ENCODE peak calls at places on chromosome 4, in nine cellular contexts. One of them, this sample, is unnamed.

GRCh38 chr4:156773648-156774357 is 197.8 kb downstream of the PDGFC start:
- DNase-seq in A549: peak; percentile 2
- DNase-seq in ovary: no peak
- DNase-seq in tibial artery: no peak
- DNase-seq in IMR-90: peak; percentile 56
- DNase-seq in neural progenitor cell: no peak
- DNase-seq in NB4: no peak
- DNase-seq in AG04450: no peak
- DNase-seq in pancreas: no peak
- DNase-seq in this sample: peak; percentile 69

GRCh38 chr4:85883180-85883579 is 408.2 kb downstream of the ARHGAP24 start:
- DNase-seq in A549: no peak
- DNase-seq in ovary: no peak
- DNase-seq in tibial artery: no peak
- DNase-seq in IMR-90: no peak
- DNase-seq in neural progenitor cell: no peak
- DNase-seq in NB4: no peak
- DNase-seq in AG04450: no peak
- DNase-seq in pancreas: no peak
- DNase-seq in this sample: no peak

GRCh38 chr4:1939664-1940509 is 68.7 kb downstream of the NSD2 start:
- DNase-seq in A549: no peak
- DNase-seq in ovary: no peak
- DNase-seq in tibial artery: no peak
- DNase-seq in IMR-90: peak; percentile 95
- DNase-seq in neural progenitor cell: no peak
- DNase-seq in NB4: no peak
- DNase-seq in AG04450: peak; percentile 65
- DNase-seq in pancreas: no peak
- DNase-seq in this sample: peak; percentile 94

GRCh38 chr4:150593996-150594395 is 12.0 kb downstream of the MAB21L2 start:
- DNase-seq in A549: peak; percentile 18
- DNase-seq in ovary: no peak
- DNase-seq in tibial artery: no peak
- DNase-seq in IMR-90: peak; percentile 36
- DNase-seq in neural progenitor cell: no peak
- DNase-seq in NB4: no peak
- DNase-seq in AG04450: no peak
- DNase-seq in pancreas: no peak
- DNase-seq in this sample: peak; percentile 34

GRCh38 chr4:124804584-124804983 is 92.1 kb upstream of the ANKRD50 start:
- DNase-seq in A549: no peak
- DNase-seq in ovary: no peak
- DNase-seq in tibial artery: no peak
- DNase-seq in IMR-90: peak; percentile 18
- DNase-seq in neural progenitor cell: no peak
- DNase-seq in NB4: no peak
- DNase-seq in AG04450: no peak
- DNase-seq in pancreas: no peak
- DNase-seq in this sample: peak; percentile 3

GRCh38 chr4:17565846-17566245 is 11.2 kb upstream of the LAP3 start:
- DNase-seq in A549: no peak
- DNase-seq in ovary: no peak
- DNase-seq in tibial artery: no peak
- DNase-seq in IMR-90: no peak
- DNase-seq in neural progenitor cell: no peak
- DNase-seq in NB4: no peak
- DNase-seq in AG04450: no peak
- DNase-seq in pancreas: no peak
- DNase-seq in this sample: no peak

GRCh38 chr4:57098945-57099344 is 11.2 kb downstream of the IGFBP7 start:
- DNase-seq in A549: no peak
- DNase-seq in ovary: no peak
- DNase-seq in tibial artery: no peak
- DNase-seq in IMR-90: peak; percentile 91
- DNase-seq in neural progenitor cell: no peak
- DNase-seq in NB4: no peak
- DNase-seq in AG04450: peak; percentile 82
- DNase-seq in pancreas: no peak
- DNase-seq in this sample: peak; percentile 89

GRCh38 chr4:48509543-48509942 is 19.5 kb downstream of the ZAR1 start:
- DNase-seq in A549: no peak
- DNase-seq in ovary: no peak
- DNase-seq in tibial artery: no peak
- DNase-seq in IMR-90: peak; percentile 34
- DNase-seq in neural progenitor cell: no peak
- DNase-seq in NB4: no peak
- DNase-seq in AG04450: no peak
- DNase-seq in pancreas: no peak
- DNase-seq in this sample: peak; percentile 7

GRCh38 chr4:156413411-156413985 is 459.8 kb upstream of the CTSO start:
- DNase-seq in A549: no peak
- DNase-seq in ovary: no peak
- DNase-seq in tibial artery: no peak
- DNase-seq in IMR-90: no peak
- DNase-seq in neural progenitor cell: no peak
- DNase-seq in NB4: no peak
- DNase-seq in AG04450: no peak
- DNase-seq in pancreas: no peak
- DNase-seq in this sample: no peak

GRCh38 chr4:170750519-170750918 is 660.8 kb upstream of the AADAT start:
- DNase-seq in A549: peak; percentile 1
- DNase-seq in ovary: no peak
- DNase-seq in tibial artery: no peak
- DNase-seq in IMR-90: no peak
- DNase-seq in neural progenitor cell: no peak
- DNase-seq in NB4: no peak
- DNase-seq in AG04450: no peak
- DNase-seq in pancreas: no peak
- DNase-seq in this sample: no peak

GRCh38 chr4:53929955-53930798 is 134.2 kb downstream of the CHIC2 start:
- DNase-seq in A549: peak; percentile 78
- DNase-seq in ovary: peak; percentile 76
- DNase-seq in tibial artery: peak; percentile 82
- DNase-seq in IMR-90: peak; percentile 93
- DNase-seq in neural progenitor cell: peak; percentile 84
- DNase-seq in NB4: peak; percentile 84
- DNase-seq in AG04450: peak; percentile 69
- DNase-seq in pancreas: peak; percentile 64
- DNase-seq in this sample: peak; percentile 94

GRCh38 chr4:89413518-89413917 is 105.9 kb upstream of the GPRIN3 start:
- DNase-seq in A549: no peak
- DNase-seq in ovary: no peak
- DNase-seq in tibial artery: no peak
- DNase-seq in IMR-90: no peak
- DNase-seq in neural progenitor cell: no peak
- DNase-seq in NB4: no peak
- DNase-seq in AG04450: no peak
- DNase-seq in pancreas: no peak
- DNase-seq in this sample: no peak

GRCh38 chr4:33297091-33297490 is 2576.9 kb downstream of the PCDH7 start:
- DNase-seq in A549: no peak
- DNase-seq in ovary: no peak
- DNase-seq in tibial artery: no peak
- DNase-seq in IMR-90: no peak
- DNase-seq in neural progenitor cell: no peak
- DNase-seq in NB4: no peak
- DNase-seq in AG04450: no peak
- DNase-seq in pancreas: no peak
- DNase-seq in this sample: no peak

GRCh38 chr4:112563431-112564200 is 47.6 kb upstream of the NEUROG2 start:
- DNase-seq in A549: no peak
- DNase-seq in ovary: no peak
- DNase-seq in tibial artery: no peak
- DNase-seq in IMR-90: no peak
- DNase-seq in neural progenitor cell: no peak
- DNase-seq in NB4: no peak
- DNase-seq in AG04450: no peak
- DNase-seq in pancreas: no peak
- DNase-seq in this sample: no peak

GRCh38 chr4:7867191-7867590 is 72.5 kb downstream of the AFAP1 start:
- DNase-seq in A549: no peak
- DNase-seq in ovary: no peak
- DNase-seq in tibial artery: no peak
- DNase-seq in IMR-90: no peak
- DNase-seq in neural progenitor cell: no peak
- DNase-seq in NB4: no peak
- DNase-seq in AG04450: no peak
- DNase-seq in pancreas: no peak
- DNase-seq in this sample: no peak

GRCh38 chr4:126895988-126896570 is 736.7 kb upstream of the INTU start:
- DNase-seq in A549: no peak
- DNase-seq in ovary: no peak
- DNase-seq in tibial artery: no peak
- DNase-seq in IMR-90: peak; percentile 66
- DNase-seq in neural progenitor cell: no peak
- DNase-seq in NB4: no peak
- DNase-seq in AG04450: no peak
- DNase-seq in pancreas: no peak
- DNase-seq in this sample: no peak

GRCh38 chr4:126894963-126895362 is 737.8 kb upstream of the INTU start:
- DNase-seq in A549: no peak
- DNase-seq in ovary: no peak
- DNase-seq in tibial artery: no peak
- DNase-seq in IMR-90: no peak
- DNase-seq in neural progenitor cell: no peak
- DNase-seq in NB4: no peak
- DNase-seq in AG04450: no peak
- DNase-seq in pancreas: no peak
- DNase-seq in this sample: no peak

GRCh38 chr4:126898815-126899214 is 733.9 kb upstream of the INTU start:
- DNase-seq in A549: no peak
- DNase-seq in ovary: no peak
- DNase-seq in tibial artery: no peak
- DNase-seq in IMR-90: no peak
- DNase-seq in neural progenitor cell: no peak
- DNase-seq in NB4: no peak
- DNase-seq in AG04450: no peak
- DNase-seq in pancreas: no peak
- DNase-seq in this sample: no peak

GRCh38 chr4:126897038-126897437 is 735.7 kb upstream of the INTU start:
- DNase-seq in A549: no peak
- DNase-seq in ovary: no peak
- DNase-seq in tibial artery: no peak
- DNase-seq in IMR-90: no peak
- DNase-seq in neural progenitor cell: no peak
- DNase-seq in NB4: no peak
- DNase-seq in AG04450: no peak
- DNase-seq in pancreas: no peak
- DNase-seq in this sample: no peak

GRCh38 chr4:126899382-126899801 is 733.4 kb upstream of the INTU start:
- DNase-seq in A549: peak; percentile 1
- DNase-seq in ovary: no peak
- DNase-seq in tibial artery: no peak
- DNase-seq in IMR-90: peak; percentile 94
- DNase-seq in neural progenitor cell: no peak
- DNase-seq in NB4: no peak
- DNase-seq in AG04450: peak; percentile 83
- DNase-seq in pancreas: no peak
- DNase-seq in this sample: peak; percentile 81
- TF ChIP-seq CTCF in A549: no peak
- TF ChIP-seq CTCF in ovary: no peak
- TF ChIP-seq CTCF in tibial artery: no peak
- TF ChIP-seq CTCF in IMR-90: no peak
- TF ChIP-seq CTCF in neural progenitor cell: no peak
- TF ChIP-seq CTCF in NB4: no peak
- TF ChIP-seq CTCF in AG04450: no peak
- TF ChIP-seq CTCF in pancreas: no peak
- TF ChIP-seq CTCF in this sample: no peak

GRCh38 chr4:173508386-173509002 is 21.5 kb downstream of the HAND2 start:
- DNase-seq in A549: no peak
- DNase-seq in ovary: no peak
- DNase-seq in tibial artery: peak; percentile 19
- DNase-seq in IMR-90: no peak
- DNase-seq in neural progenitor cell: peak; percentile 61
- DNase-seq in NB4: no peak
- DNase-seq in AG04450: no peak
- DNase-seq in pancreas: no peak
- DNase-seq in this sample: no peak
- H3K4me3 ChIP-seq in A549: no peak overlapping the region
- H3K4me3 ChIP-seq in ovary: no peak overlapping the region
- H3K4me3 ChIP-seq in tibial artery: peak overlapping the region; percentile 60
- H3K4me3 ChIP-seq in IMR-90: no peak overlapping the region
- H3K4me3 ChIP-seq in neural progenitor cell: peak overlapping the region; percentile 48
- H3K4me3 ChIP-seq in NB4: no peak overlapping the region
- H3K4me3 ChIP-seq in AG04450: no peak overlapping the region
- H3K4me3 ChIP-seq in pancreas: no peak overlapping the region
- H3K4me3 ChIP-seq in this sample: no peak overlapping the region

DNA sequence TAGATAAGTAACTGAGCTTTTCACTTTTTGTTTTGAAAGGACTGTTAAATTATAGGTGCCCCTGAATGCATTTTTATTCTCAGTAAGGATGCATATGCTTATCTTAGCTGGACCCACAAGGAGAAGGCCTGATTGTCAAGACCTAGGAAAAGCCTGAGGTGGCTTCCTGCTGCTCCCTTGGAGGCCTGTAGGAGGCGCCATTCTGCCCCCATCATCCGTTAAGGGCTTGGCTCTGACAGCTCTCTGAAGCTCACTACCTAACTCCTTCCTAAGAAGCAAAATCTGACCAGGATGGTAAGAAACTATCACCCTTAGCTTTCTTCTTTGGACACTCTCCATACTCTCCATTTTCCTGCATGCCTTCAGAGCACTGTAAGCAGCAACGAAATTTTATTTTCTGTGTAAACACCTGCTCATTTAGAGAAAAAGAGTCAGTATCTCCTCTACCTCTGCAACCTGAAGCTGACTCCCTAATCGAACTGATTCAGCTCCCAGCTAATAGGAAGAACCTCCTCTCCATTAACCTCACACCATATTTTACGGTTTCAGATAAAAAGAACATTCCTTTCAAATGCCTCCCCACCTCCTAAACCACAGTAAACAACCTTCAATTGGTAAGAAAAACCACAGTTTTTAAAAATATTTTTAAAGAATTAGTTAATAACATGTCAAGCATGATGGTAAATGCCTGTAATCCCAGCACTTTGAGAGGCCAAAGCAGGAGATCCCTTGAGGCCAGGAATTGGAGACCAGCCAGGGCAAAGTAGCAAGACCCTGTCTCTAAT is 73.4 kb upstream of the EDNRA start:
- DNase-seq in A549: peak; percentile 7
- DNase-seq in ovary: peak; percentile 22
- DNase-seq in tibial artery: no peak
- DNase-seq in IMR-90: no peak
- DNase-seq in neural progenitor cell: peak; percentile 12
- DNase-seq in NB4: peak; percentile 16
- DNase-seq in AG04450: no peak
- DNase-seq in pancreas: no peak
- DNase-seq in this sample: peak; percentile 22
- TF ChIP-seq CTCF in A549: no peak
- TF ChIP-seq CTCF in ovary: no peak
- TF ChIP-seq CTCF in tibial artery: no peak
- TF ChIP-seq CTCF in IMR-90: peak; percentile 12
- TF ChIP-seq CTCF in neural progenitor cell: peak; percentile 67
- TF ChIP-seq CTCF in NB4: peak; percentile 55
- TF ChIP-seq CTCF in AG04450: peak; percentile 40
- TF ChIP-seq CTCF in pancreas: no peak
- TF ChIP-seq CTCF in this sample: peak; percentile 41

DNA sequence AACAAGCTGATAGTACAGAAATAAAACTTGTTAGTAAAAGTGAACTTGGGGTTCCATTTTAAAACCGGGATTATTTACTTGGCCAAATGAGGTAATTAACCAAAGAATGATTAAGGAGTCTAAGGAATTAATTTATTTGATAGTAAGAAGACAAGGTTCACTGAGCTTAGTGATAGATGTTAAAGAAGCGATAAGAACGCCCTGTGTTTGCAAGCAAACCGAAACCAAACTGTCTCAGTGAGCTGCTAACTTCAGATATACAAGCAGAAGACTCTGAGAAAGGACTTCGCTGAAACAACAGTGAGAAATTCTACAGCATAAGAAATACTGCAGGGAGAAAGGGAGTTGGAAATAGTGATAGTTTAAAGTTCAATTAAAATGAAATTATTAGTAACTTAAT is 37.6 kb upstream of the SHISA3 start:
- DNase-seq in A549: no peak
- DNase-seq in ovary: no peak
- DNase-seq in tibial artery: no peak
- DNase-seq in IMR-90: peak; percentile 45
- DNase-seq in neural progenitor cell: no peak
- DNase-seq in NB4: no peak
- DNase-seq in AG04450: peak; percentile 6
- DNase-seq in pancreas: no peak
- DNase-seq in this sample: peak; percentile 23
- H3K4me3 ChIP-seq in A549: no peak overlapping the region
- H3K4me3 ChIP-seq in ovary: no peak overlapping the region
- H3K4me3 ChIP-seq in tibial artery: peak overlapping the region; percentile 1
- H3K4me3 ChIP-seq in IMR-90: peak overlapping the region; percentile 41
- H3K4me3 ChIP-seq in neural progenitor cell: no peak overlapping the region
- H3K4me3 ChIP-seq in NB4: no peak overlapping the region
- H3K4me3 ChIP-seq in AG04450: peak overlapping the region; percentile 42
- H3K4me3 ChIP-seq in pancreas: no peak overlapping the region
- H3K4me3 ChIP-seq in this sample: peak overlapping the region; percentile 20

This sample was measured in fibroblast of mammary gland.